ENCODE peak calls at places on chromosomes 12 and 14, in four cellular contexts. E is lower leg skin, V is cardiac muscle cell, B is Peyer's patch. A is an unnamed sample.

GRCh38 chr12:46153267-46153872 is 115.5 kb downstream of the SLC38A1 start:
- DNase-seq in E (no peak), V (peak), B (no peak), A (no peak)

GRCh38 chr14:71931492-71932228 is 569 bp upstream of the RGS6 start:
- DNase-seq in E (no peak), V (no peak), B (no peak), A (peak)

GRCh38 chr12:52740591-52740990 is 36.6 kb downstream of the KRT76 start:
- DNase-seq in E (no peak), V (peak), B (no peak), A (no peak)

GRCh38 chr12:117165342-117165741 is 24.9 kb downstream of the FBXO21 start:
- DNase-seq in E (no peak), V (no peak), B (no peak), A (no peak)

GRCh38 chr14:65847065-65847847 is 434.7 kb downstream of the FUT8 start:
- DNase-seq in E (no peak), V (no peak), B (peak), A (no peak)

GRCh38 chr12:4112734-4113396 is 160.7 kb upstream of the CCND2 start:
- DNase-seq in E (no peak), V (no peak), B (no peak), A (no peak)

GRCh38 chr12:52294803-52295202 is 3.5 kb upstream of the KRT81 start:
- DNase-seq in E (no peak), V (no peak), B (no peak), A (no peak)

GRCh38 chr12:105256921-105257320 is 20.9 kb upstream of the APPL2 start:
- DNase-seq in E (no peak), V (no peak), B (no peak), A (no peak)

GRCh38 chr12:26699237-26699636 is 133.8 kb downstream of the ITPR2 start:
- DNase-seq in E (no peak), V (no peak), B (no peak), A (no peak)

GRCh38 chr14:67457782-67458181 is 30.7 kb downstream of the TMEM229B start:
- DNase-seq in E (no peak), V (peak), B (no peak), A (no peak)

GRCh38 chr12:21881950-21882349 is 59.3 kb downstream of the ABCC9 start:
- DNase-seq in E (no peak), V (peak), B (no peak), A (no peak)

GRCh38 chr12:116881325-116881866 is at the start of gene HRK:
- DNase-seq in E (no peak), V (peak), B (no peak), A (no peak)

GRCh38 chr14:31137214-31137889 is 70.2 kb downstream of the HECTD1 start:
- DNase-seq in E (no peak), V (no peak), B (no peak), A (no peak)

GRCh38 chr12:124298685-124299410 is 4.0 kb downstream of the RFLNA start:
- DNase-seq in E (no peak), V (no peak), B (no peak), A (no peak)

GRCh38 chr14:91144425-91145145 is 30.7 kb downstream of the DGLUCY start:
- DNase-seq in E (no peak), V (peak), B (no peak), A (no peak)

GRCh38 chr14:106811167-106811566 is 1284.8 kb downstream of the TMEM121 start:
- DNase-seq in E (no peak), V (no peak), B (no peak), A (no peak)

GRCh38 chr12:96400631-96401060 is 407 bp upstream of the CDK17 start:
- DNase-seq in E (no peak), V (peak), B (no peak), A (no peak)

GRCh38 chr12:51262758-51263177 is 7.4 kb downstream of the SMAGP start:
- DNase-seq in E (no peak), V (peak), B (no peak), A (no peak)

GRCh38 chr14:100442473-100443260 is 119.5 kb downstream of the SLC25A47 start:
- DNase-seq in E (no peak), V (no peak), B (no peak), A (no peak)

GRCh38 chr12:69821441-69822204 is 3.4 kb upstream of the MYRFL start:
- DNase-seq in E (no peak), V (peak), B (no peak), A (no peak)

GRCh38 chr12:1518763-1519516 is 75.4 kb downstream of the FBXL14 start:
- DNase-seq in E (no peak), V (peak), B (no peak), A (no peak)

GRCh38 chr14:62015248-62015647 is 253.0 kb downstream of the SNAPC1 start:
- DNase-seq in E (no peak), V (no peak), B (no peak), A (no peak)

GRCh38 chr12:5684989-5685388 is 253.1 kb downstream of the NTF3 start:
- DNase-seq in E (no peak), V (no peak), B (no peak), A (no peak)

GRCh38 chr14:91364524-91365270 is 52.9 kb downstream of the CCDC88C start:
- DNase-seq in E (no peak), V (no peak), B (no peak), A (no peak)

GRCh38 chr12:31228811-31229792 is 96.8 kb downstream of the SINHCAF start:
- DNase-seq in E (no peak), V (no peak), B (no peak), A (peak)

GRCh38 chr14:54599932-54600331 is 33.0 kb downstream of the SAMD4A start:
- DNase-seq in E (no peak), V (no peak), B (no peak), A (no peak)

GRCh38 chr12:122946690-122947271 is 19.5 kb downstream of the ABCB9 start:
- DNase-seq in E (peak), V (peak), B (peak), A (peak)

GRCh38 chr14:39102265-39102968 is 618 bp downstream of the SEC23A start:
- DNase-seq in E (no peak), V (peak), B (no peak), A (no peak)

GRCh38 chr12:49627752-49628360 is 4.5 kb downstream of the PRPF40B start:
- DNase-seq in E (no peak), V (peak), B (no peak), A (no peak)

GRCh38 chr14:60944206-60944605 is 36.7 kb downstream of the TRMT5 start:
- DNase-seq in E (no peak), V (peak), B (no peak), A (no peak)

GRCh38 chr12:122641976-122642375 is 61.2 kb downstream of the HCAR2 start:
- DNase-seq in E (no peak), V (peak), B (peak), A (no peak)

GRCh38 chr14:55000381-55000780 is 26.5 kb downstream of the WDHD1 start:
- DNase-seq in E (no peak), V (peak), B (no peak), A (no peak)

GRCh38 chr14:39562175-39562574 is 129.9 kb upstream of the FBXO33 start:
- DNase-seq in E (no peak), V (no peak), B (no peak), A (no peak)

GRCh38 chr14:94003397-94003796 is 6.3 kb downstream of the CCDC197 start:
- DNase-seq in E (no peak), V (no peak), B (no peak), A (no peak)

GRCh38 chr14:94001501-94002396 is 4.6 kb downstream of the CCDC197 start:
- DNase-seq in E (peak), V (peak), B (peak), A (peak)

GRCh38 chr14:94004015-94004414 is 6.9 kb downstream of the CCDC197 start:
- DNase-seq in E (no peak), V (no peak), B (no peak), A (no peak)

GRCh38 chr14:94008234-94008633 is 11.1 kb downstream of the CCDC197 start:
- DNase-seq in E (no peak), V (no peak), B (no peak), A (no peak)

GRCh38 chr14:94005324-94005723 is 8.2 kb downstream of the CCDC197 start:
- DNase-seq in E (no peak), V (no peak), B (no peak), A (no peak)
- TF ChIP-seq CTCF in E (no peak), V (peak), B (no peak), A (peak)

DNA sequence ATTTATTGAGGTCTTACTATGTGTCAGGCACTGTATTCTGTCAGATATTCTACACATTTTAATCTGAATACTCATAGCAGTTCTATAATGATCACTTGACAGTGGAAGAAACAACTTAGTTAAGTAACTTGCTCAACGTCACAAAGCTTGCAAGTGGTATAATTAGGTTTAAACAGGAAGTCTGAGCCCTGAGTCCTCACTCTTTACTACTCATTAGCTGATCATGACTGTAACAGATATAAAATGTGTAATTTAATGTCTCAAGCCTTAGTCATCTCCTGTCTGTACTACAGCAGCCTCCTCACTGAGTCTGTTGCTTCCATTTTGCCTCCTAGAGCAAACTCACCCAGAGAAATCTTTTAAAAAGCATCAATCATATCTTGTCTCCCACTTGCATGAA is 38.9 kb downstream of the PPP4R4 start:
- DNase-seq in E (no peak), V (peak), B (no peak), A (no peak)
- H3K4me3 ChIP-seq in E (no peak), V (no peak), B (no peak), A (no peak)

GRCh38 chr14:87935081-87935828 is 57.7 kb downstream of the GALC start:
- DNase-seq in E (no peak), V (no peak), B (no peak), A (no peak)

GRCh38 chr14:87935895-87936294 is 57.1 kb downstream of the GALC start:
- DNase-seq in E (no peak), V (no peak), B (no peak), A (no peak)

GRCh38 chr14:87934185-87934584 is 58.8 kb downstream of the GALC start:
- DNase-seq in E (no peak), V (peak), B (no peak), A (no peak)
- TF ChIP-seq CTCF in E (no peak), V (no peak), B (no peak), A (no peak)

DNA sequence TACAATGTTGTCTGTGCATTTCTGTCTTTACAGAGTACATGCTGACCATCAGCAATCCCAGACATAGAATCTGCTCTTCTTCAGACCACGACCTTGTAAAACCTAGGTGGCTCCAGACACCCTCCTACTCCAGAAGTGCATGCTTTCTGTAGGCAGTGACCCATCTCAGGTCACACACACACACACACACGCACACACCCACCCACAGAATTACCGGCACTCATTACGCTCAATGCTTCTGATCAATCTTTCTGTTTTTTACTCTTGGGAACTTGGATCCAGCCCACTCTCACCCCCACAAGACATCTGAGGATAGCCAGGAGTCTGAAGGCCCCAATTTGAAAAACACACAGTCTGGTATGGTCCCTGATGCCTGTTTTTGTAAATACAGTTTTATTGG is 7.5 kb upstream of the TSPAN9 start:
- DNase-seq in E (no peak), V (no peak), B (no peak), A (no peak)
- H3K4me3 ChIP-seq in E (no peak), V (no peak), B (no peak), A (no peak)

DNA sequence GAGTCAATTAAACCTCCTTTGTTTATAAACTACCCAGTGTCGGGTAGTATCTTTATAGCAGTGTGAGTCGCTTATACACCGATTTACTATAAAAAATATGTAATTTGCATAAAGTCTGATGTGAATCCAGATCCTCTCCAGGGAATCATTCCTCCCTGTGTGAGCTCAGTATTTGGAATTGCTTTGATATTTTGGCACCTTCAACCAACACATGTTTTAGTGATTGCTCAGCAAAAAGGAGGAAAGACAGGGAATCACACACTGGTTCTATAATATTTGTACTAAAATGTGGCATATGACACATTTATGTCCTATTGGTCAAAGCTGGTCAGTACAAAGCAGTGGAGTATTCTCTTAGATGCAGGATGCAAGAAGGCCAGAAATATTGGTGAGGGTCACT is 703.9 kb upstream of the ATXN7L3B start:
- DNase-seq in E (no peak), V (no peak), B (no peak), A (no peak)
- TF ChIP-seq CTCF in E (no peak), V (no peak), B (no peak), A (no peak)

GRCh38 chr12:48143898-48144297 is 13.4 kb downstream of the ASB8 start:
- DNase-seq in E (no peak), V (no peak), B (no peak), A (no peak)
- H3K4me3 ChIP-seq in E (no peak), V (no peak), B (no peak), A (no peak)

DNA sequence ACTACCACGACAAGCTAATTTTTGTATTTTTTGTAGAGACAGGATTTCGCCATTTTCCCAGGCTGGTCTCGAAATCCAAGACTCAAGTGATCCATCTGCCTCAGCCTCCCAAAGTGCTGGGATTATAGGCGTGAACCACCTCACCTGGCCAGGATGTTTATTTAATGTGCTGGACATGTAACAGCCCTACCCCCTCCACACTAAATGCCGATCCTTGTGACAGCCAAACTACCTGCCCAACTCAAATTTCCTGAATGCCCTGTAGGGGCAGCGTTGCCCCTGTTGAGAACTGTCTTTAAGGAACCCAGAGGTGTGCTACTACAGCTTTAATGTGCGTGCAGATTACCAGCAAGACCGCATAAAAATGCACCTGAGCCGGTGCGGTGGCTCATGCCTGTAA is 48.1 kb downstream of the KCNK13 start:
- DNase-seq in E (no peak), V (no peak), B (no peak), A (no peak)
- TF ChIP-seq CTCF in E (no peak), V (peak), B (no peak), A (peak)

GRCh38 chr14:56812364-56813103 is 2.3 kb upstream of the OTX2 start:
- DNase-seq in E (no peak), V (no peak), B (no peak), A (no peak)

GRCh38 chr14:56809262-56810215 is 740 bp downstream of the OTX2 start:
- DNase-seq in E (no peak), V (no peak), B (no peak), A (no peak)

GRCh38 chr14:56810341-56810740 is at the start of gene OTX2:
- DNase-seq in E (no peak), V (no peak), B (no peak), A (no peak)

GRCh38 chr14:56811596-56812363 is 1.5 kb upstream of the OTX2 start:
- DNase-seq in E (no peak), V (no peak), B (no peak), A (no peak)

DNA sequence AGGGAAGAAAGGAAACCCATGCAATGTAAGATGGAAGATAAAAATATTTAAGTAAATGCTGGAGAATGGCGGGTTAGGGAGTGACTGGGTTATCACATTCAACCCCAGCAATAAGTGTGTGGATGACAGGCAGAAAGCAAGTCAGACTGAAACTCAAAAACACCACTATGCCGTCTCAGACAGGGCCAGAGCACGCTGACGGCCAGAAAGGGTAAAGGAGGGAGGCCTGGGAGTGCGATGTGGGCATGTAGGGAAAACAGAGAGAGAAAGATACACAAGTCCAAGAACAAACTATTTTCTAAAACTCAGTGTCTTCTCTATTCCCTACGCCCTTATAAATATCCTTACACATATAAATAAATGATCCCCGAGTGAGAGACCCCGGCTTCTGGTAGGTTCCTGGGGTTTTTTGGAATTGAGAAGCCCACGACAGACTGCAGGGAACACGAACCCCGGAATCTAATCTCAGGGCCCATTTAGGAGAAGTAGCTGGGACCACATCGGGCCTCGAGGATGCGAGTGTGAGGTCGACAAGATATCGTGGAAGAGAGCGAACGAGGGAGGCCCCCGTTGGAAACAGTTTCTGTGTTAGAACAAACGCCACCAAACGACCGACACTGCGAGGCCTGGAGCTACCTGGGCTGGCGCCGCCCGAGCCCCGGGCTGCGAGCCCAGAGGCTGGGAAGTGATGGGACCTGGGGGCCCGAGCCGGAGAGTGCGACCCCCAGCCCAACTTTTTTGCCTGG is 744 bp upstream of the OTX2 start:
- DNase-seq in E (no peak), V (no peak), B (no peak), A (no peak)
- H3K4me3 ChIP-seq in E (no peak), V (no peak), B (no peak), A (no peak)

DNA sequence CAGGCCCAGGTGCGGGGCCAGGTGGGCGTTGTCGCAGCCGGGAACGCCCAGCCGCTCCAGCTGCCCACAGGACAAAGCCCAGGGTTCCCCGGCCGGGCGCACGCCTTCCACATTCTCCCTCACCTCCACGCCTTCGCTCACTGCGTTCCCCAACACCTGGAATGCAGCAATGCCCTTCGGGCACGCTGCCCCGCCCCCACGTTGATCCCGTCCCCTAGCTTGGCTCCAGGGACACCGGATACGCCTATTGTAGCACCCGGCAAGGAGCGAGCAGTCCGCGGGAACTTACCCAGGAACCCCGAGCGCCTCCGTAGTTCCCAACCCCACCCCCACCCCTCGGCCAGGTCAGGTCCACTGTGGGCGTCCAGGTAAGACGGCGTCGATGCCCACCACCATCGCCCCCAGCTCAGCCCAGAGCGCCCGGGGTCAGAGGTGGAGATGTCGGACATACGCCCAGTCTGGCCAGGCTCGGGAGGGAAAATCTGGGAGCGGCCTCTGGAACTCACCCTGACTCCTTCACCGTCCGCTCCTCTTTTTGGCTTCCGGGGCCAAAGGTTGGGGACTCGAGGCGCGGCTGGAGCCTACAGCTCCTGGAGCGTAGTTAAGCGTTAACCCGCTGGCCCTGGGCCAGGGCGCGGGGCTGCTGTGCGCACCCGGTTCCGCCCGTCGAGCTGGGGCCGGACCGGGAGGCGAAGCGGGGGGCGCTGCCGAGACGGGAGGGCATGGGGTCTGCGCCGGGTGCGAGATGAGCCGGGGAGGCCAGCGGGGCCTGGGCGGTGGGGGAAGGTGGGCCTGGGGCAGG is 600 bp upstream of the CEP170B start:
- DNase-seq in E (no peak), V (peak), B (no peak), A (no peak)
- TF ChIP-seq CTCF in E (no peak), V (no peak), B (no peak), A (no peak)

A was measured in heart left ventricle.